ENCODE peak calls at places on chromosome 12, in seven cellular contexts. One of them, this sample, is unnamed.
A peak's percentile ranks its signal among the peaks of the same experiment; 100 is the strongest.

GRCh38 chr12:66152732-66153131 is 17.1 kb downstream of the TMBIM4 start:
- DNase-seq in IMR-90: peak; percentile 56
- DNase-seq in coronary artery: no peak
- DNase-seq in CD8-positive, alpha-beta T cell: no peak
- DNase-seq in thoracic aorta: no peak
- DNase-seq in heart right ventricle: no peak
- DNase-seq in ascending aorta: no peak
- DNase-seq in this sample: peak; percentile 69

GRCh38 chr12:123131291-123131831 is 19.5 kb downstream of the PITPNM2 start:
- DNase-seq in IMR-90: no peak
- DNase-seq in coronary artery: no peak
- DNase-seq in CD8-positive, alpha-beta T cell: no peak
- DNase-seq in thoracic aorta: no peak
- DNase-seq in heart right ventricle: no peak
- DNase-seq in ascending aorta: no peak
- DNase-seq in this sample: no peak

GRCh38 chr12:20472089-20472488 is 103.8 kb downstream of the PDE3A start:
- DNase-seq in IMR-90: no peak
- DNase-seq in coronary artery: no peak
- DNase-seq in CD8-positive, alpha-beta T cell: no peak
- DNase-seq in thoracic aorta: no peak
- DNase-seq in heart right ventricle: no peak
- DNase-seq in ascending aorta: no peak
- DNase-seq in this sample: peak; percentile 48

GRCh38 chr12:103928736-103929050 is 1.5 kb upstream of the HSP90B1 start:
- DNase-seq in IMR-90: no peak
- DNase-seq in coronary artery: no peak
- DNase-seq in CD8-positive, alpha-beta T cell: peak; percentile 27
- DNase-seq in thoracic aorta: no peak
- DNase-seq in heart right ventricle: peak; percentile 12
- DNase-seq in ascending aorta: no peak
- DNase-seq in this sample: no peak

GRCh38 chr12:88752183-88752582 is 171.9 kb upstream of the KITLG start:
- DNase-seq in IMR-90: no peak
- DNase-seq in coronary artery: no peak
- DNase-seq in CD8-positive, alpha-beta T cell: no peak
- DNase-seq in thoracic aorta: no peak
- DNase-seq in heart right ventricle: no peak
- DNase-seq in ascending aorta: no peak
- DNase-seq in this sample: no peak

GRCh38 chr12:12265571-12266388 is 1.1 kb downstream of the LRP6 start:
- DNase-seq in IMR-90: peak; percentile 64
- DNase-seq in coronary artery: no peak
- DNase-seq in CD8-positive, alpha-beta T cell: no peak
- DNase-seq in thoracic aorta: no peak
- DNase-seq in heart right ventricle: no peak
- DNase-seq in ascending aorta: no peak
- DNase-seq in this sample: peak; percentile 73

GRCh38 chr12:40336573-40337199 is 111.9 kb downstream of the LRRK2 start:
- DNase-seq in IMR-90: peak; percentile 5
- DNase-seq in coronary artery: no peak
- DNase-seq in CD8-positive, alpha-beta T cell: no peak
- DNase-seq in thoracic aorta: no peak
- DNase-seq in heart right ventricle: no peak
- DNase-seq in ascending aorta: no peak
- DNase-seq in this sample: peak; percentile 40

GRCh38 chr12:47067176-47067575 is 12.2 kb upstream of the PCED1B start:
- DNase-seq in IMR-90: no peak
- DNase-seq in coronary artery: no peak
- DNase-seq in CD8-positive, alpha-beta T cell: no peak
- DNase-seq in thoracic aorta: no peak
- DNase-seq in heart right ventricle: no peak
- DNase-seq in ascending aorta: no peak
- DNase-seq in this sample: no peak

GRCh38 chr12:31363826-31364225 is 37.9 kb upstream of the SINHCAF start:
- DNase-seq in IMR-90: no peak
- DNase-seq in coronary artery: no peak
- DNase-seq in CD8-positive, alpha-beta T cell: no peak
- DNase-seq in thoracic aorta: no peak
- DNase-seq in heart right ventricle: no peak
- DNase-seq in ascending aorta: no peak
- DNase-seq in this sample: no peak

GRCh38 chr12:110270125-110270962 is 10.7 kb upstream of the ATP2A2 start:
- DNase-seq in IMR-90: peak; percentile 73
- DNase-seq in coronary artery: no peak
- DNase-seq in CD8-positive, alpha-beta T cell: no peak
- DNase-seq in thoracic aorta: no peak
- DNase-seq in heart right ventricle: peak; percentile 57
- DNase-seq in ascending aorta: no peak
- DNase-seq in this sample: peak; percentile 54

GRCh38 chr12:78018146-78018910 is 187.6 kb downstream of the NAV3 start:
- DNase-seq in IMR-90: peak; percentile 66
- DNase-seq in coronary artery: no peak
- DNase-seq in CD8-positive, alpha-beta T cell: no peak
- DNase-seq in thoracic aorta: no peak
- DNase-seq in heart right ventricle: no peak
- DNase-seq in ascending aorta: no peak
- DNase-seq in this sample: peak; percentile 71

GRCh38 chr12:481422-481821 is 21.7 kb downstream of the B4GALNT3 start:
- DNase-seq in IMR-90: peak; percentile 11
- DNase-seq in coronary artery: peak; percentile 90
- DNase-seq in CD8-positive, alpha-beta T cell: no peak
- DNase-seq in thoracic aorta: peak; percentile 60
- DNase-seq in heart right ventricle: peak; percentile 75
- DNase-seq in ascending aorta: peak; percentile 52
- DNase-seq in this sample: peak; percentile 86

GRCh38 chr12:99529966-99530365 is 117.6 kb upstream of the GARIN6 start:
- DNase-seq in IMR-90: peak; percentile 3
- DNase-seq in coronary artery: no peak
- DNase-seq in CD8-positive, alpha-beta T cell: no peak
- DNase-seq in thoracic aorta: no peak
- DNase-seq in heart right ventricle: no peak
- DNase-seq in ascending aorta: no peak
- DNase-seq in this sample: no peak

GRCh38 chr12:45122776-45123380 is 72.0 kb upstream of the DBX2 start:
- DNase-seq in IMR-90: peak; percentile 21
- DNase-seq in coronary artery: no peak
- DNase-seq in CD8-positive, alpha-beta T cell: no peak
- DNase-seq in thoracic aorta: no peak
- DNase-seq in heart right ventricle: no peak
- DNase-seq in ascending aorta: no peak
- DNase-seq in this sample: peak; percentile 60
- TF ChIP-seq CTCF in IMR-90: peak; percentile 34
- TF ChIP-seq CTCF in coronary artery: no peak
- TF ChIP-seq CTCF in CD8-positive, alpha-beta T cell: no peak
- TF ChIP-seq CTCF in thoracic aorta: no peak
- TF ChIP-seq CTCF in heart right ventricle: peak; percentile 45
- TF ChIP-seq CTCF in ascending aorta: no peak
- TF ChIP-seq CTCF in this sample: peak; percentile 57

GRCh38 chr12:107448198-107448597 is 237.4 kb upstream of the PWP1 start:
- DNase-seq in IMR-90: peak; percentile 5
- DNase-seq in coronary artery: no peak
- DNase-seq in CD8-positive, alpha-beta T cell: no peak
- DNase-seq in thoracic aorta: no peak
- DNase-seq in heart right ventricle: no peak
- DNase-seq in ascending aorta: no peak
- DNase-seq in this sample: peak; percentile 36
- H3K4me3 ChIP-seq in IMR-90: no peak overlapping the region
- H3K4me3 ChIP-seq in coronary artery: no peak overlapping the region
- H3K4me3 ChIP-seq in CD8-positive, alpha-beta T cell: no peak overlapping the region
- H3K4me3 ChIP-seq in thoracic aorta: no peak overlapping the region
- H3K4me3 ChIP-seq in heart right ventricle: no peak overlapping the region
- H3K4me3 ChIP-seq in ascending aorta: no peak overlapping the region
- H3K4me3 ChIP-seq in this sample: no peak overlapping the region

GRCh38 chr12:50041461-50041860 is 15.9 kb upstream of the ASIC1 start:
- DNase-seq in IMR-90: no peak
- DNase-seq in coronary artery: no peak
- DNase-seq in CD8-positive, alpha-beta T cell: no peak
- DNase-seq in thoracic aorta: no peak
- DNase-seq in heart right ventricle: no peak
- DNase-seq in ascending aorta: no peak
- DNase-seq in this sample: no peak

GRCh38 chr12:50043308-50043707 is 14.1 kb upstream of the ASIC1 start:
- DNase-seq in IMR-90: no peak
- DNase-seq in coronary artery: no peak
- DNase-seq in CD8-positive, alpha-beta T cell: no peak
- DNase-seq in thoracic aorta: no peak
- DNase-seq in heart right ventricle: no peak
- DNase-seq in ascending aorta: no peak
- DNase-seq in this sample: no peak

GRCh38 chr12:50042693-50043092 is 14.7 kb upstream of the ASIC1 start:
- DNase-seq in IMR-90: no peak
- DNase-seq in coronary artery: no peak
- DNase-seq in CD8-positive, alpha-beta T cell: no peak
- DNase-seq in thoracic aorta: no peak
- DNase-seq in heart right ventricle: no peak
- DNase-seq in ascending aorta: no peak
- DNase-seq in this sample: no peak

GRCh38 chr12:50041962-50042361 is 15.4 kb upstream of the ASIC1 start:
- DNase-seq in IMR-90: no peak
- DNase-seq in coronary artery: no peak
- DNase-seq in CD8-positive, alpha-beta T cell: no peak
- DNase-seq in thoracic aorta: no peak
- DNase-seq in heart right ventricle: no peak
- DNase-seq in ascending aorta: no peak
- DNase-seq in this sample: no peak

DNA sequence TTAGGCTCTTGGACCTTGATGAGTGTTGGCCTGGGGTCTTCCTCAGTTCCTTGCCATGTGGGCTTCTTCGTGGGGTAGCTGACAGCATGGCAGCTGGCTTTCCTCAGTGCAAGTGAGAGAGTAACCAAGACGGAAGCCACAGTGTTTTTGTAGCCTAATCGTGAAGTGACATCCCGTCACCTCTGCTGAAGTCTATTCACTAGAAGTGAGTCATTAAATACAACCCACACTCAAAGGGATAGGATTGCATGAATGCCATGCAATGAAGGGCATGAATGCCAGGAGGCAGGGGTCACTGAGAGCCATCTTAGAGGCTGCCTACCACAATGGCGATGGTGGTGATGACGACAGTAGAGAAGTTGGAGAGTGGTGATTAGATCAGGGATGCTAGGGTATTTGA is 13.5 kb upstream of the ASIC1 start:
- DNase-seq in IMR-90: no peak
- DNase-seq in coronary artery: no peak
- DNase-seq in CD8-positive, alpha-beta T cell: no peak
- DNase-seq in thoracic aorta: no peak
- DNase-seq in heart right ventricle: no peak
- DNase-seq in ascending aorta: no peak
- DNase-seq in this sample: no peak
- TF ChIP-seq CTCF in IMR-90: no peak
- TF ChIP-seq CTCF in coronary artery: no peak
- TF ChIP-seq CTCF in CD8-positive, alpha-beta T cell: no peak
- TF ChIP-seq CTCF in thoracic aorta: no peak
- TF ChIP-seq CTCF in heart right ventricle: no peak
- TF ChIP-seq CTCF in ascending aorta: no peak
- TF ChIP-seq CTCF in this sample: no peak

GRCh38 chr12:52949413-52950331 is 754 bp downstream of the KRT18 start:
- DNase-seq in IMR-90: peak; percentile 95
- DNase-seq in coronary artery: no peak
- DNase-seq in CD8-positive, alpha-beta T cell: no peak
- DNase-seq in thoracic aorta: no peak
- DNase-seq in heart right ventricle: peak; percentile 27
- DNase-seq in ascending aorta: no peak
- DNase-seq in this sample: peak; percentile 79
- H3K4me3 ChIP-seq in IMR-90: peak overlapping the region; percentile 78
- H3K4me3 ChIP-seq in coronary artery: peak overlapping the region; percentile 72
- H3K4me3 ChIP-seq in CD8-positive, alpha-beta T cell: peak overlapping the region; percentile 66
- H3K4me3 ChIP-seq in thoracic aorta: peak overlapping the region; percentile 74
- H3K4me3 ChIP-seq in heart right ventricle: peak overlapping the region; percentile 39
- H3K4me3 ChIP-seq in ascending aorta: peak overlapping the region; percentile 62
- H3K4me3 ChIP-seq in this sample: peak overlapping the region; percentile 77

This sample was measured in fibroblast of the aortic adventitia.